ENCODE peak calls at places on chromosome 11, in six cellular contexts. J is IMR-90; B is colonic mucosa; D is pancreas; I is Karpas-422; W is effector memory CD4-positive, alpha-beta T cell. G is an unnamed sample.
A peak's percentile ranks its signal among the peaks of the same experiment; 100 is the strongest.

GRCh38 chr11:70532066-70532440 is 133.7 kb downstream of the CTTN start:
- DNase-seq in D (no peak), B (no peak), W (no peak), J (peak; percentile 7), I (no peak), G (no peak)

GRCh38 chr11:70778828-70779365 is 380.6 kb downstream of the CTTN start:
- DNase-seq in I (no peak), W (no peak), J (no peak), D (no peak), B (no peak), G (no peak)

GRCh38 chr11:14380947-14381555 is 22.1 kb upstream of the RRAS2 start:
- DNase-seq in J (peak; percentile 36), I (no peak), D (peak; percentile 79), W (no peak), B (peak; percentile 76), G (peak; percentile 81)

GRCh38 chr11:126927628-126928027 is 72.9 kb downstream of the KIRREL3 start:
- DNase-seq in B (no peak), D (no peak), J (peak; percentile 20), W (no peak), I (no peak), G (peak; percentile 49)

GRCh38 chr11:11608783-11609232 is 13.0 kb downstream of the GALNT18 start:
- DNase-seq in W (no peak), D (no peak), I (no peak), J (peak; percentile 71), B (no peak), G (no peak)

GRCh38 chr11:128720522-128720985 is 26.7 kb downstream of the FLI1 start:
- DNase-seq in D (no peak), I (peak; percentile 81), J (no peak), W (no peak), B (no peak), G (peak; percentile 48)

GRCh38 chr11:34427171-34427805 is 11.4 kb upstream of the CAT start:
- DNase-seq in I (no peak), W (no peak), J (peak; percentile 72), B (no peak), D (no peak), G (no peak)

GRCh38 chr11:108912587-108912986 is 247.7 kb downstream of the DDX10 start:
- DNase-seq in I (no peak), W (no peak), D (no peak), J (peak; percentile 81), B (no peak), G (no peak)

GRCh38 chr11:93073026-93073425 is 103.6 kb downstream of the MTNR1B start:
- DNase-seq in J (no peak), I (no peak), D (no peak), B (no peak), W (no peak), G (no peak)

GRCh38 chr11:62806611-62807121 is 1.4 kb upstream of the NXF1 start:
- DNase-seq in B (no peak), D (no peak), I (peak; percentile 56), J (peak; percentile 48), W (no peak), G (peak; percentile 57)

GRCh38 chr11:43515090-43515489 is 156.4 kb downstream of the TTC17 start:
- DNase-seq in D (no peak), J (no peak), I (peak; percentile 73), W (no peak), B (no peak), G (no peak)

GRCh38 chr11:122656073-122656630 is 630 bp downstream of the UBASH3B start:
- DNase-seq in I (peak; percentile 49), B (peak; percentile 44), J (peak; percentile 66), W (no peak), D (peak; percentile 34), G (peak; percentile 75)

GRCh38 chr11:93017821-93018690 is 48.6 kb downstream of the MTNR1B start:
- DNase-seq in W (no peak), B (no peak), D (no peak), I (no peak), J (no peak), G (no peak)

GRCh38 chr11:134149371-134149770 is 74.4 kb downstream of the NCAPD3 start:
- DNase-seq in D (no peak), J (no peak), I (no peak), B (no peak), W (no peak), G (no peak)

GRCh38 chr11:70278994-70279393 is 8.5 kb downstream of the PPFIA1 start:
- DNase-seq in I (no peak), J (no peak), W (no peak), B (no peak), D (no peak), G (no peak)

GRCh38 chr11:74388678-74389327 is 9.4 kb downstream of the PGM2L1 start:
- DNase-seq in I (peak; percentile 83), J (peak; percentile 55), B (peak; percentile 81), W (no peak), D (peak; percentile 61), G (no peak)

GRCh38 chr11:44615913-44616806 is 50.7 kb downstream of the CD82 start:
- DNase-seq in B (no peak), D (no peak), W (no peak), I (no peak), J (no peak), G (no peak)

GRCh38 chr11:20248345-20248744 is 88.1 kb upstream of the DBX1 start:
- DNase-seq in J (no peak), I (no peak), B (no peak), D (no peak), W (no peak), G (no peak)

GRCh38 chr11:62560566-62561103 is 13.1 kb downstream of the EEF1G start:
- DNase-seq in B (peak; percentile 92), D (peak; percentile 76), I (peak; percentile 68), W (peak; percentile 73), J (peak; percentile 98), G (peak; percentile 90)

GRCh38 chr11:15523576-15523975 is 408.9 kb downstream of the INSC start:
- DNase-seq in J (no peak), W (no peak), I (no peak), B (no peak), D (no peak), G (no peak)

GRCh38 chr11:96204366-96204659 is 138.7 kb downstream of the MAML2 start:
- DNase-seq in B (no peak), D (no peak), W (no peak), I (no peak), J (no peak), G (no peak)
- H3K4me1 ChIP-seq in B (peaks cover 4% of the 10 kb centered on the region), D (no peaks in the 10 kb centered on the region), W (peaks cover 59% of the 10 kb centered on the region), I (no peaks in the 10 kb centered on the region), J (peaks cover 6% of the 10 kb centered on the region), G (peaks cover 45% of the 10 kb centered on the region)

GRCh38 chr11:38345286-38345685 is 1747.2 kb upstream of the RAG2 start:
- DNase-seq in J (no peak), B (no peak), I (no peak), D (no peak), W (no peak), G (no peak)
- H3K9me3 ChIP-seq in J (peaks cover 4% of the 10 kb centered on the region), B (no peaks in the 10 kb centered on the region), I (peaks cover 24% of the 10 kb centered on the region), D (no peaks in the 10 kb centered on the region), W (no peaks in the 10 kb centered on the region), G (peaks cover 4% of the 10 kb centered on the region)

DNA sequence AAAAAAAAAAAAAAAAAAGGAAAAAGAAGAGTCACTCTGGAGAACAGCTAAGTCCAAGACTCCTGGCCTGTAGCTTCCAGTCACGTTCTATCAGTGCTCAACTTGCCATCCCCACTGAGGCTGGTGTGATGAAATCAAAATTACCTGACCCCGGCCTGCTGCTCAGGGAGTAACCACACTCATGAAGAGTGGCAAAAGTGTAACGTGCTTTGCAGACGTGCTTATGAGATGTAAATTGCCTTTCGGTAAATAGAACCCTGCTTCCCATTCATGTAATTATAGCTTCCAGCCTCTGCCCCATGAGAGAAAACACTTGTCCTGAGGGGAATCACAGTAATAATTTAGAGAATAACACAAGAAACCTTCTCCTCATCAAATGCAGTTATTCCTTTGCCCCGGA is 28.2 kb upstream of the CHKA start:
- DNase-seq in D (no peak), B (no peak), J (no peak), W (no peak), I (no peak), G (no peak)
- H3K27ac ChIP-seq in D (peak overlapping the region; percentile 45), B (no peak overlapping the region), J (no peak overlapping the region), W (no peak overlapping the region), I (no peak overlapping the region), G (peak overlapping the region; percentile 49)

DNA sequence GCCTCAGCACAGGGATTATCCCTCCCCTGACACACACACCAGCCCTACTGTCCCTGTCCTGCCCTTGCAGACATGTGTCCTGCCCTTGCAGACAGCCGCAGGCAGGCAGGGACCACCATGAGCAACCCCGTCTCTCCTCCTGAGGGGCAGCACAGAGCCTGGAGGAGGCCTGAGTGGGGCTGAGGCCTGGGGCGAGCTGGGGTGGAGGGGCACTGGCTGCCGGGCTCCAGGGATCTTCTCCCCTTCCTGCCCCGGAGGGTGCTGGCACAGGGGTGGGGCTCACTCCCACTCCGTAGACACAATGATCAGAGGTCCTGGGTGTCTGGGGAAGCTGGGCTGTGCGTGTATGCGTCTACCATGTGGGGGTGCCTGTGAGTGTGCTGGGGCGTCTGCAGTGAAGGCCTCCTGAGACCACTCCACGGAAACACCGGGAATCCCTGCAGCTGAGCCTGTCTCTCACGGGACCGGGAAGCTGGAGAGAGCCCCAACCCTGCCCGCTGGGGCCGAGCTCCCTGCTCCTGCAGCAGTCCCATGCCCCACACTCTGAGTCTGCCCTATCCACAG is 549 bp downstream of the TSPAN32 start:
- DNase-seq in I (no peak), D (no peak), B (peak; percentile 17), J (no peak), W (no peak), G (peak; percentile 56)
- H3K4me1 ChIP-seq in I (no peaks in the 10 kb centered on the region), D (peaks cover 10% of the 10 kb centered on the region), B (peaks cover 3% of the 10 kb centered on the region), J (peaks cover 11% of the 10 kb centered on the region), W (peaks cover 81% of the 10 kb centered on the region), G (peaks cover 54% of the 10 kb centered on the region)

GRCh38 chr11:66524304-66525040 is 14.0 kb downstream of the BBS1 start:
- DNase-seq in W (no peak), I (no peak), B (no peak), J (no peak), D (no peak), G (no peak)
- H3K9me3 ChIP-seq in W (no peaks in the 10 kb centered on the region), I (no peaks in the 10 kb centered on the region), B (no peaks in the 10 kb centered on the region), J (no peaks in the 10 kb centered on the region), D (no peaks in the 10 kb centered on the region), G (no peaks in the 10 kb centered on the region)

G was measured in lower lobe of right lung.